ENCODE peak calls at places on chromosomes 3 and 15, in five cellular contexts. Z is CD8-positive, alpha-beta memory T cell; M is MG63; V is left ventricle myocardium inferior; W is SJSA1. S is an unnamed sample. For H3K9me3, the result is how much of the 10 kb centered on the place peaks cover.

GRCh38 chr15:93035953-93036810 is 52.8 kb downstream of the RGMA start:
- DNase-seq in W (no peak), V (no peak), Z (peak), M (no peak), S (no peak)

GRCh38 chr3:17050051-17050450 is 165.3 kb downstream of the PLCL2 start:
- DNase-seq in M (no peak), V (no peak), Z (no peak), W (no peak), S (no peak)

GRCh38 chr3:112120485-112120836 is 12.6 kb downstream of the GCSAM start:
- DNase-seq in Z (no peak), M (no peak), V (no peak), W (no peak), S (no peak)

GRCh38 chr3:46903341-46904302 is 26.1 kb downstream of the PTH1R start:
- DNase-seq in M (peak), W (peak), V (no peak), Z (no peak), S (no peak)

GRCh38 chr3:56997675-56998074 is 62.8 kb upstream of the SPATA12 start:
- DNase-seq in V (no peak), M (no peak), W (no peak), Z (no peak), S (no peak)

GRCh38 chr15:69729167-69729748 is 276.6 kb downstream of the RPLP1 start:
- DNase-seq in V (peak), M (no peak), Z (peak), W (no peak), S (peak)

GRCh38 chr3:52904552-52904951 is 7.2 kb upstream of the STIMATE start:
- DNase-seq in Z (no peak), M (no peak), V (no peak), W (no peak), S (no peak)

GRCh38 chr3:187352581-187353575 is 15.3 kb upstream of the RTP4 start:
- DNase-seq in Z (no peak), M (no peak), W (no peak), V (no peak), S (no peak)

GRCh38 chr15:63019539-63020109 is 22.9 kb upstream of the TPM1 start:
- DNase-seq in V (no peak), Z (no peak), W (no peak), M (peak), S (no peak)

GRCh38 chr3:144272715-144273114 is 301.1 kb downstream of the DIPK2A start:
- DNase-seq in Z (no peak), V (no peak), M (no peak), W (no peak), S (no peak)

GRCh38 chr3:138089091-138089490 is 26.3 kb downstream of the DZIP1L start:
- DNase-seq in Z (no peak), M (no peak), V (no peak), W (no peak), S (no peak)

GRCh38 chr15:91921821-91922198 is 68.3 kb downstream of the SLCO3A1 start:
- DNase-seq in W (no peak), V (no peak), Z (no peak), M (no peak), S (no peak)

GRCh38 chr3:33699275-33699674 is 18.8 kb downstream of the CLASP2 start:
- DNase-seq in W (no peak), M (no peak), V (no peak), Z (no peak), S (no peak)
- H3K9me3 ChIP-seq in W (under half), M (under half), V (under half), Z (under half), S (under half)

GRCh38 chr3:128923607-128924385 is 44.4 kb downstream of the ACAD9 start:
- DNase-seq in Z (no peak), V (no peak), W (no peak), M (no peak), S (no peak)
- H3K9me3 ChIP-seq in Z (under half), V (under half), W (under half), M (under half), S (under half)

DNA sequence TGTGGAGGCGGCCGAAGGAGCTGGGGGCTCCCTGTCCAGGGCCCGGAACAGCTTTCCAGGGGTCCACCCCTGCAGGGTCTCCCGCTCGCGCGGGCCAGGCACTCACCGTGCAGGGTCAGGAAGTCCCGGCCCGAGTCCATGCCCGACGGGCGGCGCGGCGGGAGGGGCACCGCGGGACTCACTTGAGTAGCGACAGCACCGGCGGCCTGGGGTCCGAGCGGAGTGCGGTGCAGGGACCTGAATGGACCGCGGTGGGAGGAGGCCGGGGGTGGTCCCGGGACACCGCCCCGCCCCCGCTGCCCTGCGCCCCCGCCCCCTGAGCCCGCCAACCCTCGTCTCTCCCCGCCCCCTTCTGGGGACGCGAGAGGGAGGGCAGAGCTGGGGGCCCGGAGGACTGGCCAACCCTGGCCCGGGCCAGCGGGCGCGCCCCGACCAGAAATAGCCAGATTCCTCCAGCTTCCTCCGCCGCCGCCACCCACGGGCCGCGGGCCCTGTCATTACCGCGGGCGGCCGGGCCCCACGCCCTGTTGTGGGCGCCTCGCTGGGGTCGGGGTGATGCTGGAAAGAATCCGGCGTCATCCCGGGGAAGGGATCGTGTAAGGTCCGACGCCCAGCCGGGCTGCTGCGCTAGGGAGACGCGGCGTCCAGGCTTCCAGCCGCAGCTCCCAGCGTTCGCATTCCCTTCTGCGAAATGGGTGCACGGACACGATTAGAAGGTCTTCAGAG is at the start of gene PLCD1:
- DNase-seq in M (no peak), Z (peak), W (peak), V (peak), S (peak)
- H3K9me3 ChIP-seq in M (under half), Z (under half), W (under half), V (under half), S (under half)

GRCh38 chr3:44734646-44735168 is 5.3 kb downstream of the ZNF501 start:
- DNase-seq in V (no peak), M (no peak), Z (no peak), W (no peak), S (no peak)
- H3K9me3 ChIP-seq in V (half or more), M (under half), Z (half or more), W (under half), S (under half)

DNA sequence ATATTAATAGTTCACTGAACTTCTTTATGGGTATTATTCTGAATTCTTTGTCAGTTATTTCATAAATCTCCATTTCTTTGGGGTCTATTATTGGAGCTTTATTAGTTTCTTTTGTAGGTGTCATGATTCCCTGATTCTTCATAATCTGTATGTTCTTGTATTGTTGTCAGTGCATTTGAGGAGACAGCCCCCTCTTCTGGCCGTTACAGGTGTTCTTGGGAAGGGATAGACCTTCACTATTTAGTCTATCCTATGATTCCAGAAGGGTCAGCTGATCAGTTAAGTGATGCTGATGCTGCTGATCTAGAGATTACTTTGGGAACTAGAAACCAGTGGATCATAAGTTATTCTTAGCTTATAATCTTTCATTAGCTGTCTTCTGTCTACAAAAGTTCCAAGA is 34.9 kb downstream of the TMEM39A start:
- DNase-seq in Z (no peak), M (no peak), W (no peak), V (no peak), S (no peak)
- H3K9me3 ChIP-seq in Z (under half), M (half or more), W (under half), V (half or more), S (under half)

GRCh38 chr3:33139996-33140395 is 26.2 kb downstream of the CRTAP start:
- DNase-seq in M (no peak), W (no peak), Z (no peak), V (no peak), S (no peak)
- H3K9me3 ChIP-seq in M (under half), W (under half), Z (under half), V (under half), S (under half)

DNA sequence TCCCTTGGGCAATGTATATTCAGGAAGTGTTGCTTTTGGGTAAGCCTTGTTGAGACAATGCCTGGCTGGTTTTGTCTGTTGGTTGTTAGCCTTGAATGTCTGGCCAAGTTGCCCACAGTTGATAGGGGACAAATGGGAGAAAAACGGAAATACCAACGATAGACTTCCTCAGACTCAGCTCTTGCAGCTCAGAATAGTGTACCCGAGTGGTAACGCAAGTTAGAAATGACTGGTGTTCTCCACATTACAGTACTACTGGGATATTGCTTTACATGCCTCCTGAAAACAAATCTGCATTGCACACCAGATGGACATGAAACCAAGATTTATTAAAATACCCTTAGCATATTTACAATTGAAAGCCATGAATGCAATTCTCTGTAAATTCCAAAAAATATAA is 47.4 kb downstream of the GREM1 start:
- DNase-seq in V (no peak), W (no peak), Z (no peak), M (no peak), S (no peak)
- H3K9me3 ChIP-seq in V (under half), W (under half), Z (under half), M (under half), S (under half)

S was measured in T-helper 17 cell.